ENCODE peak calls at places on chromosome 5, in six cellular contexts. Y, E, W, T, I and S are unnamed samples.

GRCh38 chr5:179558912-179559279 is 8.5 kb downstream of the RUFY1 start:
- DNase-seq in W (no peak), E (peak), T (no peak), I (no peak), Y (no peak), S (peak)

GRCh38 chr5:153256-153655 is 38.0 kb upstream of the LRRC14B start:
- DNase-seq in W (no peak), T (no peak), I (no peak), E (no peak), Y (no peak), S (no peak)

GRCh38 chr5:107425541-107426031 is 245.2 kb downstream of the EFNA5 start:
- DNase-seq in W (no peak), T (no peak), Y (no peak), I (no peak), E (no peak), S (no peak)

GRCh38 chr5:173324115-173325001 is 3.9 kb downstream of the STC2 start:
- DNase-seq in T (no peak), Y (no peak), E (peak), W (no peak), I (no peak), S (no peak)

GRCh38 chr5:10310073-10310779 is 2.5 kb upstream of the CMBL start:
- DNase-seq in T (no peak), W (no peak), Y (no peak), E (no peak), I (peak), S (no peak)

GRCh38 chr5:3827624-3828023 is 232.0 kb downstream of the IRX1 start:
- DNase-seq in E (no peak), I (no peak), W (no peak), Y (no peak), T (no peak), S (no peak)

GRCh38 chr5:140131967-140132409 is 6.3 kb downstream of the IGIP start:
- DNase-seq in W (no peak), I (peak), Y (no peak), T (no peak), E (no peak), S (no peak)

GRCh38 chr5:123845356-123846100 is 333.6 kb downstream of the CSNK1G3 start:
- DNase-seq in I (no peak), T (no peak), W (no peak), E (no peak), Y (no peak), S (no peak)

GRCh38 chr5:79552984-79553383 is 39.0 kb upstream of the HOMER1 start:
- DNase-seq in I (no peak), T (no peak), E (no peak), Y (no peak), W (no peak), S (no peak)

GRCh38 chr5:171607863-171608262 is 177.8 kb upstream of the SMIM23 start:
- DNase-seq in T (no peak), I (no peak), E (no peak), Y (no peak), W (no peak), S (no peak)

GRCh38 chr5:128596071-128596470 is 58.0 kb upstream of the FBN2 start:
- DNase-seq in T (no peak), Y (no peak), E (no peak), I (no peak), W (no peak), S (no peak)

GRCh38 chr5:109316631-109317030 is 93.1 kb downstream of the PJA2 start:
- DNase-seq in I (no peak), W (no peak), T (no peak), Y (no peak), E (no peak), S (no peak)

GRCh38 chr5:75985077-75985476 is 98.1 kb upstream of the SV2C start:
- DNase-seq in T (no peak), E (no peak), I (no peak), Y (no peak), W (no peak), S (no peak)

GRCh38 chr5:102764381-102765005 is 9.4 kb downstream of the PAM start:
- DNase-seq in Y (no peak), I (no peak), E (no peak), W (no peak), T (no peak), S (no peak)

GRCh38 chr5:149824115-149824514 is 94.0 kb downstream of the PPARGC1B start:
- DNase-seq in Y (no peak), T (no peak), W (no peak), I (no peak), E (no peak), S (no peak)

GRCh38 chr5:4245511-4245910 is 649.9 kb downstream of the IRX1 start:
- DNase-seq in E (no peak), T (no peak), Y (no peak), W (no peak), I (no peak), S (no peak)

GRCh38 chr5:9570876-9571275 is 25.0 kb upstream of the SEMA5A start:
- DNase-seq in T (no peak), I (no peak), E (no peak), W (no peak), Y (no peak), S (no peak)

GRCh38 chr5:39760385-39761198 is 335.8 kb upstream of the DAB2 start:
- DNase-seq in Y (no peak), T (no peak), E (no peak), I (no peak), W (no peak), S (no peak)

DNA sequence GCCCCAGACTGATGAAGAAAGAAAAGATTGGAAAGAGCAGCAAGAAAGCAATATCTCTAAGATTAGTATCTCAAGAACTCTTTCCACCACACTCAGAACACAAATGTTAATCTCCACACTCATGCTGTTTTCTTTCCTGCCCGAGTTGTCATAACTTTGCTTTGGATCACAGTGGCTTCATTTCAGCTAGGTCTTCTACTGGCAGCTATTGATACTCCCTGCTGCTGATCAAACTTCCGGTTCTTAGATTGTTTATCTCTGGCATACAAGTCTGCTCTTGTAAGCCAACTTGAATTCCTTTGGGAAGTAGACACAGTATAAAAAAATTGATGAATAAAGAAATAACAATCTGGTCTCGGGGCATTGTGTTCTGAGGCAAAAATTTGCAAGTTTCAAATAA is 77.7 kb upstream of the SPEF2 start:
- DNase-seq in E (no peak), T (no peak), I (no peak), Y (no peak), W (no peak), S (no peak)
- TF ChIP-seq CTCF in E (no peak), T (no peak), I (no peak), Y (no peak), W (no peak), S (no peak)

GRCh38 chr5:159550951-159551350 is 220.7 kb upstream of the IL12B start:
- DNase-seq in Y (no peak), E (no peak), W (no peak), I (no peak), T (no peak), S (no peak)
- TF ChIP-seq CTCF in Y (no peak), E (no peak), W (no peak), I (no peak), T (no peak), S (no peak)

GRCh38 chr5:170345971-170346370 is 43.2 kb downstream of the KCNMB1 start:
- DNase-seq in I (no peak), T (no peak), W (no peak), Y (no peak), E (no peak), S (no peak)

GRCh38 chr5:170353011-170353890 is 35.9 kb downstream of the KCNMB1 start:
- DNase-seq in T (no peak), Y (no peak), I (no peak), E (no peak), W (no peak), S (no peak)

GRCh38 chr5:170347022-170347421 is 42.1 kb downstream of the KCNMB1 start:
- DNase-seq in W (no peak), Y (no peak), I (no peak), T (no peak), E (no peak), S (no peak)

GRCh38 chr5:170343177-170343576 is 45.6 kb upstream of the LCP2 start:
- DNase-seq in W (no peak), I (no peak), Y (no peak), E (no peak), T (no peak), S (no peak)

DNA sequence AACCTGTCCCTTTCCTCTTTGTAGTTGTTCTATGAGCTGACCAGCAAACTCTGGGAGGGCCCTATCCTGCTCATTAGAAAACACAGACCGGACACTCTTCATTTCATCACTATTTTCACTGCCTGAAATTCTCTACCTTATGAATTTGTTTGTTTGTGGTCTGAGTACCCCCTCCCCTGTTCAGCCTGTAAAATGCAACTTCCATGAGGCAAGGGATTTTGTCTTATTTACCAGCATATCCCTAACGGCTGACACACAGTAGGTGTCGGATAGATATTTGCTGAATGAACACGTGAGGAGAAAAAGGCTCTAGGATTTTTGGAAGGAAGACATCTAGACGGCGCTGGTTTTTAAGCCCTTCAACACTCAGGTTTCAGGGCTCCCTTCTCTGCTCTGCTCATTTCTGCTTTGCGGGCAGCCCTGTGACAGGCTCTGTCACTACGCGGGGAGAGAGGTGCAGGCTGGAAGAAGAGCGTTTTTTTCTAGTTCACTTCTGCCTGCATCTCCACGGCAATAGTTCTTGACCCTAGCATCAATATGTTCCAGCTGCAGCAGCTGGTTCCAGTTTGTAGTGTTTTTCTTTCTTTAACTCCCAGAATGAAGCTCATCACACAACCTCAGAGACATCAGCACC is 41.0 kb downstream of the KCNMB1 start:
- DNase-seq in Y (no peak), W (no peak), T (no peak), I (no peak), E (no peak), S (no peak)
- TF ChIP-seq CTCF in Y (no peak), W (no peak), T (no peak), I (no peak), E (no peak), S (no peak)

GRCh38 chr5:137016783-137017324 is 482.3 kb downstream of the SPOCK1 start:
- DNase-seq in I (no peak), Y (no peak), T (no peak), W (no peak), E (no peak), S (no peak)
- TF ChIP-seq CTCF in I (no peak), Y (no peak), T (peak), W (no peak), E (no peak), S (no peak)

DNA sequence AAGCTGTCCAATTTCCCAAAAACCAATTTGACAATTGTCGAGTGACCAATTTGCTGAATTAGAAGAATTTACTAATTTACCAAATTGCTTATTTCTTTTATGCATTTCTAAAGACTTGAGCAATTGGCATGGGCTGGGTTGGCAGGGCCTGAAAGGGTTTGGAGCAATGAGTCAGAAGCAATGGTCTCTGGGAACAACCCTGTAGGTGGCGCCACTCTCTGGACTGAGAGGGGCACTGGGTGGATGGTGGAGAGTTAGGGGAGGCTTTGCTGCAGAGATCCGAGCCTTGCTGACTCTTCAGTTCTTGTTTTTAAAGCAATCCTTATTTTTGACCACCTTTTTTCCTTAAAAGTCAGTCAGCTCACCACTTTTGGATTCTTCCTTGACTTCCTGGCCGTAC is 71.5 kb upstream of the RPS23 start:
- DNase-seq in E (peak), Y (peak), I (no peak), T (peak), W (no peak), S (no peak)
- TF ChIP-seq CTCF in E (peak), Y (no peak), I (peak), T (peak), W (peak), S (peak)